ENCODE peak calls at places on chromosomes 16 and 17, in four cellular contexts. One of them, this sample, is unnamed.

GRCh38 chr16:66439051-66439730 is 12.1 kb downstream of the BEAN1 start:
- DNase-seq in H7: no peak
- DNase-seq in psoas muscle: no peak
- DNase-seq in cardiac muscle cell: no peak
- DNase-seq in this sample: no peak

GRCh38 chr16:11793840-11794239 is 3.2 kb downstream of the ZC3H7A start:
- DNase-seq in H7: no peak
- DNase-seq in psoas muscle: no peak
- DNase-seq in cardiac muscle cell: no peak
- DNase-seq in this sample: no peak

GRCh38 chr16:21628196-21628726 is 24.1 kb downstream of the IGSF6 start:
- DNase-seq in H7: no peak
- DNase-seq in cardiac muscle cell: no peak
- DNase-seq in psoas muscle: no peak
- DNase-seq in this sample: no peak

GRCh38 chr16:73047536-73048291 is at the start of gene ZFHX3:
- DNase-seq in cardiac muscle cell: peak
- DNase-seq in psoas muscle: peak
- DNase-seq in H7: peak
- DNase-seq in this sample: peak

GRCh38 chr16:30151091-30151490 is 28.1 kb upstream of the MAPK3 start:
- DNase-seq in cardiac muscle cell: no peak
- DNase-seq in psoas muscle: no peak
- DNase-seq in H7: no peak
- DNase-seq in this sample: no peak

GRCh38 chr17:10053976-10054551 is 144.3 kb downstream of the GAS7 start:
- DNase-seq in H7: no peak
- DNase-seq in psoas muscle: no peak
- DNase-seq in cardiac muscle cell: no peak
- DNase-seq in this sample: no peak

GRCh38 chr16:17138801-17139200 is 332.0 kb downstream of the XYLT1 start:
- DNase-seq in H7: peak
- DNase-seq in psoas muscle: no peak
- DNase-seq in cardiac muscle cell: no peak
- DNase-seq in this sample: no peak

GRCh38 chr17:17979778-17980177 is 7.1 kb downstream of the DRC3 start:
- DNase-seq in H7: no peak
- DNase-seq in cardiac muscle cell: no peak
- DNase-seq in psoas muscle: no peak
- DNase-seq in this sample: no peak

GRCh38 chr17:41910701-41911391 is 7.9 kb downstream of the ACLY start:
- DNase-seq in cardiac muscle cell: peak
- DNase-seq in H7: no peak
- DNase-seq in psoas muscle: no peak
- DNase-seq in this sample: no peak